ENCODE peak calls at places on chromosomes 1 and 21, in seven cellular contexts. E, B, X, S, Z, F and M are unnamed samples.

GRCh38 chr1:34147301-34147700 is 17.7 kb downstream of the CSMD2 start:
- DNase-seq in E (no peak), B (no peak), X (no peak), S (no peak), Z (no peak), F (no peak), M (no peak)

GRCh38 chr1:240567066-240567465 is 44.9 kb downstream of the GREM2 start:
- DNase-seq in E (no peak), B (no peak), X (no peak), S (no peak), Z (no peak), F (no peak), M (no peak)

GRCh38 chr1:102365074-102365473 is 368.3 kb upstream of the OLFM3 start:
- DNase-seq in E (no peak), B (no peak), X (no peak), S (no peak), Z (no peak), F (no peak), M (no peak)

GRCh38 chr1:83920320-83920719 is 78.6 kb downstream of the TTLL7 start:
- DNase-seq in E (no peak), B (no peak), X (no peak), S (no peak), Z (no peak), F (no peak), M (no peak)

GRCh38 chr1:99537886-99538617 is 107.9 kb upstream of the PALMD start:
- DNase-seq in E (no peak), B (no peak), X (no peak), S (no peak), Z (no peak), F (no peak), M (no peak)

GRCh38 chr1:2091611-2092604 is 41.7 kb downstream of the PRKCZ start:
- DNase-seq in E (no peak), B (no peak), X (no peak), S (peak), Z (peak), F (no peak), M (no peak)

GRCh38 chr1:58813801-58814200 is 30.0 kb upstream of the JUN start:
- DNase-seq in E (no peak), B (no peak), X (no peak), S (no peak), Z (no peak), F (no peak), M (no peak)

GRCh38 chr21:8992731-8993174 is 1528.6 kb upstream of the TPTE start:
- DNase-seq in E (no peak), B (peak), X (no peak), S (no peak), Z (no peak), F (no peak), M (no peak)

GRCh38 chr1:227927971-227928741 is 19.6 kb downstream of the WNT9A start:
- DNase-seq in E (no peak), B (no peak), X (no peak), S (no peak), Z (no peak), F (no peak), M (no peak)

GRCh38 chr1:246583448-246584185 is 17.4 kb downstream of the CNST start:
- DNase-seq in E (peak), B (no peak), X (no peak), S (no peak), Z (peak), F (no peak), M (peak)

GRCh38 chr1:241142493-241142892 is 214.5 kb downstream of the RGS7 start:
- DNase-seq in E (no peak), B (no peak), X (no peak), S (no peak), Z (no peak), F (no peak), M (no peak)

GRCh38 chr1:155969377-155969791 is 9.0 kb downstream of the ARHGEF2 start:
- DNase-seq in E (no peak), B (no peak), X (no peak), S (no peak), Z (no peak), F (no peak), M (peak)

GRCh38 chr1:155968670-155969069 is 9.7 kb downstream of the ARHGEF2 start:
- DNase-seq in E (peak), B (no peak), X (no peak), S (no peak), Z (no peak), F (no peak), M (no peak)

GRCh38 chr1:155967410-155968400 is 10.6 kb downstream of the ARHGEF2 start:
- DNase-seq in E (peak), B (no peak), X (no peak), S (no peak), Z (no peak), F (no peak), M (peak)

GRCh38 chr1:155971910-155972809 is 6.2 kb downstream of the ARHGEF2 start:
- DNase-seq in E (no peak), B (no peak), X (no peak), S (no peak), Z (no peak), F (no peak), M (no peak)

DNA sequence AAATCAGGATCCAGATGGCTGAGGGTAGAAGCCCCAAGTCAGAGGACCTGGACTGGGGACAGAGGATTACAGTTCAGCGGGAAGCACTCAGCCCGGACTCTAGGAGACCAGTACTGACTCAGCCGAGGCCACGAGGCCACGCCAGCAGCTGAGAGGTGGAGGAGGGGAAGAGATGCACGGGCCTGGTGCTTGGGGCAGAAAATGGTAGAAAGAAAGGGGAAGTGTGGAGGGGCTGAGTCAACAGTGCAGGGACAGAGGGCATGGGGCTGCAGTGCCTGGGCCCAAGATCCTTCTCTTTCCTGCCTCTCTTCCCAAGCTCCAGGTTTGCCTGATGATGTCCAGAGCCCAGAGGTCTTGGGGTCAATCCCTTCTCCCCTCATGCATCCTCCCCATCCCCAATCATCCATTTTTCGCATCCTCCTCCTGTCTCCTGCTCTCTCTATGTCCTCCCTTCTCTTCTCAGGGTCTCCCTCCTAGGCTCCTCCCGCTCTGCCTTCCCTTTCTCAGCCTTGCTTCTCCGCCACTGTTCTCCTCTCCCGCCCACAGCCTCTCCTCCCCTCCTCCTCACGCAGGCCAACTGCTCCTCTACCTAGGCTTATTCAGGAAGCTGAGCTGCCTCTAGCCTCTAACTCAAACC is 7.7 kb downstream of the ARHGEF2 start:
- DNase-seq in E (peak), B (peak), X (peak), S (peak), Z (no peak), F (no peak), M (peak)
- TF ChIP-seq POLR2A in E (no peak), B (no peak), X (no peak), S (peak), Z (no peak), F (no peak), M (no peak)

GRCh38 chr1:36397378-36398230 is at the start of gene LSM10:
- DNase-seq in E (peak), B (peak), X (peak), S (peak), Z (peak), F (peak), M (peak)
- TF ChIP-seq POLR2A in E (peak), B (peak), X (peak), S (peak), Z (peak), F (peak), M (peak)

GRCh38 chr1:203537806-203538464 is 44.0 kb downstream of the OPTC start:
- DNase-seq in E (no peak), B (no peak), X (no peak), S (no peak), Z (peak), F (no peak), M (no peak)

GRCh38 chr1:203536575-203536974 is 42.6 kb downstream of the OPTC start:
- DNase-seq in E (no peak), B (no peak), X (no peak), S (no peak), Z (no peak), F (no peak), M (no peak)

GRCh38 chr1:203534526-203534925 is 40.6 kb downstream of the OPTC start:
- DNase-seq in E (peak), B (peak), X (no peak), S (no peak), Z (peak), F (peak), M (peak)

GRCh38 chr1:203538726-203539125 is 44.8 kb downstream of the OPTC start:
- DNase-seq in E (no peak), B (no peak), X (no peak), S (no peak), Z (no peak), F (no peak), M (no peak)

GRCh38 chr1:203536981-203537455 is 43.1 kb downstream of the OPTC start:
- DNase-seq in E (no peak), B (no peak), X (no peak), S (no peak), Z (peak), F (no peak), M (peak)
- TF ChIP-seq POLR2A in E (no peak), B (no peak), X (no peak), S (no peak), Z (no peak), F (no peak), M (no peak)

DNA sequence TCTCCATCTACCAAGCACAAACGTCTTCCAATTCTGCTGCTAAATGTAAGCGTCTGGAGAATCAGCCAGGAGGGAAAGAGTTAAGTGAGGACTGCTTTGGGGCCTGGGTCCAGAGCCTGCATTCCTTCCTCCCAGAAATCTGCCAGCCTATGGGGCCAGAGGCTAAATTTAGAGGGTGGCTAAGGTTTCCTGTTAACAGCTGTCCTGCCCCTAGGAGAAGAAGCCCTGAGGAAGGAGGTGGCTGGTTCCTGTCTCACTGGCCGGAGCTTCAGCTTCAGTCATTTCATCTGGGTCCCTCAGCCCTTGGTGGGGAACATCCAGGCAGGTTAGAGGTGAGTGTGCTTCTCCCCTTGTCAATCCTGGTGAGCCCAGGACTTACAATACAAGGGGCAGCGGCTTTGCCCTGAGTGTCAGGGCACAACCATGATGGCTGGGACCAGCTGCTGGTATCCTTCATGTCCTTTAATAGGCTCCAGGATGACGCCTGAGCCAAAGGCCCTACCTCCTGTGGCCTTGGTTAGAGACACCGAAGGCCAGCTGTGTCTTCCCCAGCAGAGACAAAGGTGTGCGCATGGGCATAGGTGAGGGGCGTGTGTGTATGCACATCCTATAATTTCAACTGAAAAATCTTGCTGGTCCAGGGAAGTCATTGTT is at the start of gene STYXL2:
- DNase-seq in E (no peak), B (no peak), X (no peak), S (no peak), Z (no peak), F (no peak), M (peak)
- TF ChIP-seq POLR2A in E (no peak), B (no peak), X (no peak), S (no peak), Z (no peak), F (no peak), M (peak)

DNA sequence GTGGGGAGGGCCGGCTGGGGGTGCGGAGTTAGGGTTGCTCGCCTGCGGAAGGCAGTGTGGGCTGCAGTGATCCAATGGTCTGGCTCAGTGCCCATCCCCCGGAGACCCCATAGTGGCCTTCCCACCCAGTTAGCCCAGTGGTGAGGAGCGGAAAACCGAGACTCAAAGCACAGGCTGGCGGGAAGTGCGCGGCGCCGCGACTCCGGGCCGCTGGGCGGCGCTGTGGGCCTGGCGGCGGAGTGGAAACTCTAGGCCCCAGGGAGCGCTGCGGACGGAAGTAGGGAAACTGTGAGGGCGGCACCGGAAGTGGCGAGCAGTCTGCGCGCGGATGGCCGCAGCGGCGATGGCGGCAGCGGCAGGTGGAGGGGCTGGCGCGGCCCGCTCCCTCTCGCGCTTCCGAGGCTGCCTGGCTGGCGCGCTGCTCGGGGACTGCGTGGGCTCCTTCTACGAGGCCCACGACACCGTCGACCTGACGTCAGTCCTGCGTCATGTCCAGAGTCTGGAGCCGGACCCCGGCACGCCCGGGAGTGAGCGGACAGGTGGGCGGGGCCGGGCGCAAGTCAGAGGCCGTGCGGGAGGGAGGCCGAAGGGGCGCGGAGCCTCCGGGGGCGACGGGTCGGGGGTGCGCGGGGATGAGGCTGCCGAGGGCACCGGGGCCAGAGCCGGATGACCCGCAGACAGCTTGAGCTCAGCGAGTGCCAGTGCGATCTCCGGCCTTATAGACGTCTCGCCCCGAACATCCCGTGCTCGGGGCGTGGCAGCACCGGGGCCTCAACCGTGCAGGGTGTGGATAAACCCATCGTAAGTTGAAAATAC is at the start of gene ADPRS:
- DNase-seq in E (peak), B (peak), X (peak), S (peak), Z (peak), F (peak), M (peak)
- TF ChIP-seq POLR2A in E (peak), B (peak), X (peak), S (peak), Z (peak), F (peak), M (peak)

DNA sequence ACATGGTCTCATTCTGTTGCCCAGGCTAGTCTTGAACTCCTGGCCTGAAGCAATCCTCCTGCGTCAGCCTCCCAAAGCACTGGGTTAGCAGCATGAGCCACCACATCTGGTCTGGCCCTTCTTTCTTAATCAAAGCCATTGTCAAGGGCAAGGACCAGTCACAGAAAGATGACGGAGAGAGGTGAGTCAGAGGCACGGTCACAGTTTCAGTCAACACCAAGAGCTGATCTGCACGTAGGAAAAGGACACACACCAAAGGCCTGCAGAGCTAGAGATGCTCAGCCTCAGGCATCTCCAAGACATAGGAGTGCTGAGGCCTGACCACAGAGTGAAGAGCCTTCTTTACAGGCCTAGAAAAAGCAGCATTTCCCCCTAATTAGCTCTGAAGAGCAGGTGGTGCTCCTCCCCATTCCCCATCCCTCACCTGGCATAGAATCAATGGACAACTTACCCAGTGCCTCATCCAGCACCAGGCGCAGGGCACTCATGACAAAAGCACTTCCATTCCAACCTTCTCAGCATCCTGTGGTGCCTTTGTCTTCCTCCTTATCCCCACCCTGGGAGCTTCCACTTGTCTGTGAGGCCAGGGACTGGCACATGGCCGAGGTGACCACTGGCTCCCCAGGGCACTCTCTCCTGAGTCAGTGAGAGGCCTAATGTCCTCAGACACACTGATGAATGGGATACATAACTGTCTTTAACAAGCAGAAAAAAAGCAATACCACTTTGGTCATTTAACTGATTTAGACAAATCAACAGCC is 139.8 kb downstream of the AJAP1 start:
- DNase-seq in E (no peak), B (no peak), X (no peak), S (no peak), Z (no peak), F (no peak), M (no peak)
- TF ChIP-seq POLR2A in E (no peak), B (no peak), X (no peak), S (no peak), Z (no peak), F (no peak), M (no peak)